ENCODE peak calls at places on chromosomes 4 and X, in seven cellular contexts. C, N, Q, R, U, D and H are unnamed samples.
A peak's percentile ranks its signal among the peaks of the same experiment; 100 is the strongest.

GRCh38 chr4:114019972-114020358 is 40.5 kb upstream of the ARSJ start:
- DNase-seq in C (no peak), N (no peak), Q (no peak), R (no peak), U (no peak), D (no peak), H (peak; percentile 26)

GRCh38 chr4:152307669-152308068 is 228.2 kb downstream of the FBXW7 start:
- DNase-seq in C (no peak), N (no peak), Q (no peak), R (no peak), U (no peak), D (no peak), H (no peak)

GRCh38 chrX:40749874-40750273 is 14.5 kb upstream of the MED14 start:
- DNase-seq in C (no peak), N (no peak), Q (no peak), R (no peak), U (no peak), D (no peak), H (no peak)

GRCh38 chr4:60500860-60501259 is 699.3 kb upstream of the ADGRL3 start:
- DNase-seq in C (no peak), N (no peak), Q (no peak), R (no peak), U (no peak), D (no peak), H (peak; percentile 1)

GRCh38 chrX:10570601-10571000 is 49.8 kb downstream of the MID1 start:
- DNase-seq in C (no peak), N (no peak), Q (no peak), R (no peak), U (no peak), D (no peak), H (no peak)

GRCh38 chrX:13747836-13748235 is 13.3 kb downstream of the OFD1 start:
- DNase-seq in C (no peak), N (no peak), Q (peak; percentile 51), R (peak; percentile 40), U (peak; percentile 62), D (peak; percentile 49), H (peak; percentile 50)

GRCh38 chr4:148060264-148061138 is 328.6 kb downstream of the ARHGAP10 start:
- DNase-seq in C (no peak), N (no peak), Q (no peak), R (peak; percentile 48), U (no peak), D (no peak), H (peak; percentile 39)

GRCh38 chr4:8046925-8047541 is 107.4 kb upstream of the AFAP1 start:
- DNase-seq in C (no peak), N (no peak), Q (no peak), R (no peak), U (no peak), D (no peak), H (no peak)

GRCh38 chr4:5561286-5561685 is 147.1 kb downstream of the EVC2 start:
- DNase-seq in C (no peak), N (no peak), Q (no peak), R (no peak), U (no peak), D (no peak), H (no peak)